ENCODE peak calls at places on chromosomes 2 and 18, in four cellular contexts. O, T, P and F are unnamed samples.

GRCh38 chr2:136628490-136628889 is 136.9 kb upstream of the THSD7B start:
- DNase-seq in O (no peak), T (no peak), P (no peak), F (no peak)

GRCh38 chr18:48749768-48750167 is 201.0 kb downstream of the SMAD7 start:
- DNase-seq in O (no peak), T (peak), P (no peak), F (no peak)

GRCh38 chr18:79934311-79935097 is 16.9 kb downstream of the SLC66A2 start:
- DNase-seq in O (peak), T (no peak), P (no peak), F (no peak)

GRCh38 chr2:172551266-172551665 is 4.6 kb upstream of the PDK1 start:
- DNase-seq in O (no peak), T (no peak), P (no peak), F (no peak)

GRCh38 chr18:59932401-59932800 is 32.6 kb downstream of the PMAIP1 start:
- DNase-seq in O (no peak), T (no peak), P (no peak), F (no peak)

GRCh38 chr18:73124165-73124564 is 256.4 kb upstream of the NETO1 start:
- DNase-seq in O (no peak), T (no peak), P (no peak), F (no peak)

GRCh38 chr2:30310411-30310810 is 79.1 kb downstream of the LBH start:
- DNase-seq in O (no peak), T (no peak), P (no peak), F (no peak)

GRCh38 chr2:5696351-5696740 is 4.2 kb downstream of the SOX11 start:
- DNase-seq in O (peak), T (no peak), P (no peak), F (peak)

GRCh38 chr2:109460553-109461324 is 153.0 kb downstream of the SEPTIN10 start:
- DNase-seq in O (no peak), T (no peak), P (no peak), F (no peak)

GRCh38 chr18:68431111-68431921 is 283.6 kb downstream of the TMX3 start:
- DNase-seq in O (peak), T (no peak), P (no peak), F (no peak)

GRCh38 chr2:172398444-172398843 is 28.9 kb upstream of the ITGA6 start:
- DNase-seq in O (no peak), T (no peak), P (no peak), F (no peak)

GRCh38 chr2:29033172-29033571 is 41.2 kb downstream of the PCARE start:
- DNase-seq in O (peak), T (peak), P (no peak), F (no peak)

GRCh38 chr2:72579595-72580180 is 246.1 kb downstream of the EXOC6B start:
- DNase-seq in O (no peak), T (peak), P (no peak), F (peak)

GRCh38 chr2:127064642-127065250 is 42.2 kb downstream of the BIN1 start:
- DNase-seq in O (peak), T (peak), P (peak), F (no peak)

GRCh38 chr2:202270487-202270886 is 4.9 kb downstream of the NOP58 start:
- DNase-seq in O (no peak), T (no peak), P (no peak), F (no peak)

GRCh38 chr2:68252407-68253210 is at the start of gene PPP3R1:
- DNase-seq in O (peak), T (peak), P (peak), F (peak)

GRCh38 chr2:191935247-191935646 is 88.4 kb upstream of the CAVIN2 start:
- DNase-seq in O (no peak), T (no peak), P (no peak), F (peak)

GRCh38 chr2:229343661-229344060 is 72.6 kb upstream of the PID1 start:
- DNase-seq in O (no peak), T (no peak), P (no peak), F (no peak)

GRCh38 chr2:128322651-128323491 is 4.2 kb upstream of the HS6ST1 start:
- DNase-seq in O (peak), T (no peak), P (no peak), F (no peak)

GRCh38 chr18:76801567-76802505 is 20.5 kb upstream of the ZNF236 start:
- DNase-seq in O (peak), T (peak), P (no peak), F (peak)

GRCh38 chr2:198499539-198499938 is 695.1 kb downstream of the PLCL1 start:
- DNase-seq in O (no peak), T (peak), P (no peak), F (no peak)

GRCh38 chr2:65030481-65030880 is 25.7 kb upstream of the CEP68 start:
- DNase-seq in O (no peak), T (no peak), P (no peak), F (no peak)

GRCh38 chr18:35469696-35470095 is 28.1 kb downstream of the INO80C start:
- DNase-seq in O (no peak), T (peak), P (no peak), F (no peak)

GRCh38 chr2:231256494-231256893 is 58.1 kb downstream of the ARMC9 start:
- DNase-seq in O (no peak), T (no peak), P (no peak), F (no peak)

GRCh38 chr2:25315316-25315680 is 26.4 kb downstream of the DNMT3A start:
- DNase-seq in O (no peak), T (no peak), P (no peak), F (no peak)

GRCh38 chr2:108982259-108982679 is 6.8 kb downstream of the EDAR start:
- DNase-seq in O (no peak), T (no peak), P (no peak), F (no peak)

GRCh38 chr2:176494949-176495353 is 225.7 kb downstream of the MTX2 start:
- DNase-seq in O (no peak), T (peak), P (no peak), F (no peak)

GRCh38 chr2:191391171-191391570 is 146.0 kb downstream of the MYO1B start:
- DNase-seq in O (no peak), T (no peak), P (no peak), F (no peak)

GRCh38 chr2:167943877-167944276 is 303.5 kb downstream of the STK39 start:
- DNase-seq in O (no peak), T (peak), P (no peak), F (no peak)